ENCODE peak calls at places on chromosome 3, in ten cellular contexts. J, V, K, U, L, I, G, A, H and D are unnamed samples.

GRCh38 chr3:12582730-12583129 is 25.8 kb downstream of the MKRN2 start:
- DNase-seq in J (no peak), V (no peak), K (no peak), U (no peak), L (no peak), I (no peak), G (no peak), A (no peak), H (no peak), D (no peak)

GRCh38 chr3:37730383-37730782 is 131.3 kb upstream of the CTDSPL start:
- DNase-seq in J (no peak), V (no peak), K (no peak), U (no peak), L (no peak), I (no peak), G (no peak), A (no peak), H (no peak), D (no peak)

GRCh38 chr3:31184257-31185003 is 290.0 kb upstream of the GADL1 start:
- DNase-seq in J (no peak), V (no peak), K (no peak), U (no peak), L (no peak), I (no peak), G (no peak), A (no peak), H (no peak), D (no peak)

GRCh38 chr3:1087066-1087555 is 5.7 kb upstream of the CNTN6 start:
- DNase-seq in J (peak; percentile 34), V (no peak), K (no peak), U (peak; percentile 84), L (no peak), I (no peak), G (no peak), A (peak; percentile 79), H (no peak), D (peak; percentile 93)

GRCh38 chr3:22594990-22595389 is 608.1 kb upstream of the UBE2E2 start:
- DNase-seq in J (no peak), V (no peak), K (no peak), U (no peak), L (no peak), I (no peak), G (no peak), A (no peak), H (no peak), D (no peak)

GRCh38 chr3:123706871-123707270 is 122.0 kb upstream of the HACD2 start:
- DNase-seq in J (no peak), V (no peak), K (no peak), U (peak; percentile 55), L (no peak), I (no peak), G (no peak), A (no peak), H (peak; percentile 44), D (no peak)

GRCh38 chr3:185937689-185938374 is at the start of gene TRA2B:
- DNase-seq in J (peak; percentile 99), V (peak; percentile 91), K (peak; percentile 78), U (peak; percentile 98), L (peak; percentile 96), I (peak; percentile 99), G (peak; percentile 85), A (peak; percentile 99), H (peak; percentile 100), D (peak; percentile 82)

GRCh38 chr3:33315826-33316225 is 38.6 kb downstream of the FBXL2 start:
- DNase-seq in J (no peak), V (no peak), K (no peak), U (peak; percentile 89), L (no peak), I (no peak), G (no peak), A (no peak), H (no peak), D (peak; percentile 39)

GRCh38 chr3:65398953-65399352 is 639.8 kb downstream of the MAGI1 start:
- DNase-seq in J (no peak), V (no peak), K (no peak), U (peak; percentile 17), L (no peak), I (no peak), G (no peak), A (no peak), H (no peak), D (no peak)

DNA sequence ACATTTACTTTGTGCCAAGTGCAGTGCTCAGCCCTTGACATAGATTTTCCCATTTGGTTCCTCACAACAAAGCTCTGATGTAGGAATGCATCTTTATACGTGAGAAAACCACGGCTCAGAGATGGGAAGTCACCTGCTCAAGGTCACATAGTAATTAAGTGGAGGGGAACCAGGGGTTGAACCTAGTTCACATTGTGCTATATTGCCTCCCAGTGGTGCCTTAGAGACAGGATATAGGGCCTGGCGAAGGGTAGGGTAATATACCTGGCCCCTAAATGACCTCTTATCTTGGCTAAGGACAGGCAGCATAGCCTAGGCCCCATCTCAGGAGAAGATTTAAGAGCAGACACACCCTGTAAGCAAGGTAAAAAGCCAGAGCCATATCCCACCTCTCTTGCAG is 71.5 kb downstream of the FOXP1 start:
- DNase-seq in J (peak; percentile 88), V (no peak), K (no peak), U (no peak), L (peak; percentile 30), I (peak; percentile 51), G (no peak), A (no peak), H (no peak), D (no peak)
- TF ChIP-seq CTCF in J (peak; percentile 68), V (no peak), K (peak; percentile 15), U (no peak), L (peak; percentile 32), I (peak; percentile 1), G (no peak), A (peak; percentile 4), H (peak; percentile 37), D (no peak)

GRCh38 chr3:47015151-47015550 is 35.7 kb downstream of the NBEAL2 start:
- DNase-seq in J (no peak), V (no peak), K (no peak), U (no peak), L (no peak), I (no peak), G (no peak), A (no peak), H (no peak), D (no peak)

GRCh38 chr3:47017504-47018268 is 38.2 kb downstream of the NBEAL2 start:
- DNase-seq in J (peak; percentile 45), V (no peak), K (no peak), U (no peak), L (no peak), I (peak; percentile 82), G (no peak), A (no peak), H (no peak), D (no peak)

GRCh38 chr3:47016934-47017435 is 37.5 kb downstream of the NBEAL2 start:
- DNase-seq in J (no peak), V (no peak), K (no peak), U (peak; percentile 89), L (peak; percentile 41), I (peak; percentile 79), G (peak; percentile 32), A (no peak), H (no peak), D (peak; percentile 72)

GRCh38 chr3:47018269-47018611 is 38.8 kb downstream of the NBEAL2 start:
- DNase-seq in J (no peak), V (no peak), K (no peak), U (no peak), L (no peak), I (no peak), G (no peak), A (no peak), H (no peak), D (no peak)

GRCh38 chr3:47016086-47016933 is 36.8 kb downstream of the NBEAL2 start:
- DNase-seq in J (peak; percentile 34), V (no peak), K (no peak), U (no peak), L (no peak), I (no peak), G (no peak), A (no peak), H (no peak), D (no peak)
- TF ChIP-seq CTCF in J (no peak), V (no peak), K (no peak), U (no peak), L (no peak), I (no peak), G (no peak), A (no peak), H (no peak), D (no peak)

GRCh38 chr3:178436773-178437172 is 99.5 kb upstream of the KCNMB2 start:
- DNase-seq in J (peak; percentile 66), V (no peak), K (peak; percentile 14), U (peak; percentile 76), L (peak; percentile 54), I (no peak), G (peak; percentile 49), A (peak; percentile 4), H (no peak), D (no peak)

GRCh38 chr3:178439504-178439903 is 96.7 kb upstream of the KCNMB2 start:
- DNase-seq in J (peak; percentile 24), V (no peak), K (peak; percentile 11), U (peak; percentile 57), L (no peak), I (no peak), G (no peak), A (peak; percentile 17), H (no peak), D (no peak)

GRCh38 chr3:178435575-178435974 is 100.7 kb upstream of the KCNMB2 start:
- DNase-seq in J (no peak), V (no peak), K (no peak), U (no peak), L (no peak), I (no peak), G (no peak), A (no peak), H (no peak), D (no peak)

DNA sequence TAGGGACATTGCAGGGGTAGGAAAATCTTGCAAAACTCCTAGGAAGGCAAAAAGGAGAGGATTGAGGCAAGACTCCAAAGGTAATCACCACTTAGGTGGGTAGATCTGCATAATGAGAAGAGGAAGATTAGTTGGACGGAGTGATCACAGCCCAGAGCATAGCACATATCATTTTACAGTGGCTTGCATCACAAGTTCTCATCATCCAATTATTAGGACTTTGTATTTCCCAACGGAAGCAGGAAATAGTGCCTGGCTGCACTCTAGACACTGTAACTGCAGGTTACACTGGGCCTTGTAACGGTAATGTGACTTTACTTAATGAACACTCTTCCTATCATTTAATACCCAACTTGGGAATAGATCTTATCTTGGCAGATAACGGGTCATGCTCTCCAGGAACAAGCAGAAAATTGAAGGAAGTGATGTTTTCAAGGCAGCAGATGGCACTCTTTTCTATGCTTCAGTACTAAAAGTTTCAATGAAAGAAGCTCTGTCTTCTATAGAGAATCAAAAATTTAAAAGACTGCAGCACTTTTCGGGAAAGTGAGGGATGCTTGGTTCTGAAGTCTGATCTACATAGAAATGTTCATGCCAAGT is 101.9 kb upstream of the KCNMB2 start:
- DNase-seq in J (peak; percentile 43), V (no peak), K (no peak), U (peak; percentile 22), L (peak; percentile 17), I (no peak), G (no peak), A (no peak), H (no peak), D (no peak)
- TF ChIP-seq CTCF in J (peak; percentile 50), V (peak; percentile 29), K (no peak), U (no peak), L (peak; percentile 43), I (no peak), G (peak; percentile 27), A (peak; percentile 19), H (no peak), D (peak; percentile 27)

GRCh38 chr3:86993704-86994103 is 2.8 kb upstream of the VGLL3 start:
- DNase-seq in J (no peak), V (no peak), K (no peak), U (peak; percentile 82), L (no peak), I (no peak), G (peak; percentile 41), A (no peak), H (no peak), D (no peak)
- TF ChIP-seq CTCF in J (no peak), V (no peak), K (no peak), U (no peak), L (no peak), I (no peak), G (no peak), A (no peak), H (no peak), D (no peak)